ENCODE peak calls at places on chromosomes 5 and 9, in ten cellular contexts. A, F, X, K, O, J, Q, D, B and L are unnamed samples.

GRCh38 chr5:107090471-107090870 is 580.3 kb downstream of the EFNA5 start:
- DNase-seq in A (no peak), F (no peak), X (no peak), K (no peak), O (no peak), J (no peak), Q (no peak), D (no peak), B (no peak), L (no peak)

GRCh38 chr5:80760178-80760577 is 105.4 kb upstream of the DHFR start:
- DNase-seq in A (no peak), F (no peak), X (no peak), K (no peak), O (no peak), J (no peak), Q (no peak), D (no peak), B (no peak), L (no peak)

GRCh38 chr5:24712047-24712446 is 67.3 kb upstream of the CDH10 start:
- DNase-seq in A (no peak), F (no peak), X (no peak), K (no peak), O (no peak), J (no peak), Q (no peak), D (no peak), B (no peak), L (no peak)

GRCh38 chr9:101571114-101571513 is 23.7 kb downstream of the PPP3R2 start:
- DNase-seq in A (no peak), F (no peak), X (no peak), K (no peak), O (no peak), J (no peak), Q (no peak), D (no peak), B (no peak), L (no peak)

GRCh38 chr5:114310666-114311065 is 51.2 kb upstream of the KCNN2 start:
- DNase-seq in A (no peak), F (no peak), X (no peak), K (no peak), O (no peak), J (no peak), Q (no peak), D (no peak), B (no peak), L (no peak)

GRCh38 chr9:80968611-80969010 is 720.7 kb downstream of the TLE1 start:
- DNase-seq in A (peak; percentile 65), F (peak; percentile 65), X (peak; percentile 42), K (no peak), O (no peak), J (peak; percentile 18), Q (no peak), D (no peak), B (no peak), L (no peak)

GRCh38 chr9:4769321-4770080 is 23.2 kb upstream of the RCL1 start:
- DNase-seq in A (peak; percentile 51), F (peak; percentile 73), X (no peak), K (no peak), O (no peak), J (no peak), Q (no peak), D (no peak), B (no peak), L (no peak)

GRCh38 chr5:14379739-14380497 is 201.7 kb upstream of the OTULINL start:
- DNase-seq in A (no peak), F (no peak), X (no peak), K (no peak), O (peak; percentile 36), J (no peak), Q (no peak), D (no peak), B (no peak), L (no peak)

DNA sequence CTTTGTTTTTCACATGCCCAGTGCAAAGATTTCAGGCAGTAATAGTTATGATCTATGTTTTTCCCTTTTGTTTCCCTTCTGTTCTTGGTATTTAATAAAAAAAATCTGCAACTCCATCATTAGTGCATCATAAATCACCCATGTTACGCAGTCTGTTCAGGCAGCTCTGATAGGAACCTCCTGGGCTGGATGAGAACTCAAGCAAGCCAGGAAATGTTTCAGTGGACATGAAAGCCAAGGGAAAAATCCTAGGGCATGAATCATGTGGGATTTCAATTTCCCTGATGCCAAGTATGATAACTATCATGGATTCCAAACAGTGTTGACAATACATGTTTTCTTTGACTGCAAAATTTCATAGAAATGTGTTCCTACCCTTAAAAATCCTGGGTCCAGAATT is 119.7 kb upstream of the TARS1 start:
- DNase-seq in A (peak; percentile 98), F (peak; percentile 85), X (peak; percentile 99), K (peak; percentile 67), O (no peak), J (peak; percentile 71), Q (no peak), D (peak; percentile 89), B (no peak), L (no peak)
- TF ChIP-seq CTCF in A (no peak), F (no peak), X (no peak), K (no peak), O (no peak), J (no peak), Q (no peak), D (no peak), B (no peak), L (no peak)

DNA sequence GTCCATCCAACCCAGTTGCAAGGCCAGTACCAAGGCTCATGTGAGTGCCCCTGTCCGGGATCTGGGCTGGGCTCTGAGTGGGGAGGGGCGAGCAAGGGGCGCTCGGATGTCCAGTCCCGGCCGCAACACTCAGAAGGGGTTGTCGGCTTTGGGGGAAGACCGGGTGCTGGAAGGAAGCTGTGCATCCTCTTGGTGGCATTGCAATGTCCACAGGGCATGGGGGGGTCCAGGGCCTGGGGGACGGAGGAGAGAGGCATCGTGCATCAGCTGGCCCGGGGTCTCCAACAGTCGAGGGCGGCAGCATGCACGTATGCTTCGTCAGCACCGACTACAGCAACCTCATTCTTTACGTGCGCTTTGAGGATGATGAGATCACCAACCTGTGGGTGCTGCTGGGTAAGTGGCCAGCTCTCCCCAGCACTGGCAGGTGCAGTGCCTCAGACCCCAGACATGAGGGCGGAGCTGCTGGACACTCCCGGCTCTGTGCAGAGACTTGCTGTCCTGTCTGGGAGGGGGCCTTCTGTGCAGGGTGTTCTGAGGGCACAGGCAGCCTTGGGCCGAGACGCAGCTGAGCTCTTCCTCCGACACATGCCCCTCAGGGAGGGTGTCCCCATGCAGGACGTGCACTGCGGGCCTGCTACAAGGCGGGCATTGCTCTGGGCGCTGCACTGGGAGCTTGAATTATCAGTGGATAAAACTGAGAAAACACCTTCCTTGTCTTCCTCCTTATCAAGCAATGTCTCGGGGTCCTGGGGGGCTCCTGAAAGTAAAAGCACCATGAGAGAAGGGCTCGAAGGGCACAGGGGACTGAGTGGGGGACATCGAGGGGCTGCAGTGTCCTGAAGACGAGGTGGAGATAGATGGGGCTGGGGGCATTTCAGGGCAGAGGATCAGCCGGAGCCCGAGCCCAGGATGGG is 22.5 kb downstream of the GLT6D1 start:
- DNase-seq in A (no peak), F (no peak), X (no peak), K (peak; percentile 56), O (no peak), J (no peak), Q (no peak), D (no peak), B (no peak), L (no peak)
- TF ChIP-seq CTCF in A (no peak), F (no peak), X (no peak), K (no peak), O (no peak), J (no peak), Q (no peak), D (no peak), B (no peak), L (no peak)

GRCh38 chr5:122192477-122192876 is 63.1 kb downstream of the ZNF474 start:
- DNase-seq in A (no peak), F (no peak), X (no peak), K (no peak), O (no peak), J (no peak), Q (no peak), D (no peak), B (no peak), L (no peak)

GRCh38 chr5:122192883-122193496 is 63.6 kb downstream of the ZNF474 start:
- DNase-seq in A (peak; percentile 84), F (peak; percentile 62), X (no peak), K (no peak), O (peak; percentile 79), J (peak; percentile 62), Q (no peak), D (peak; percentile 38), B (no peak), L (peak; percentile 24)

GRCh38 chr5:122200456-122200855 is 71.1 kb downstream of the ZNF474 start:
- DNase-seq in A (no peak), F (no peak), X (no peak), K (no peak), O (peak; percentile 22), J (no peak), Q (no peak), D (no peak), B (no peak), L (no peak)

GRCh38 chr5:122200894-122201293 is 71.5 kb downstream of the ZNF474 start:
- DNase-seq in A (no peak), F (no peak), X (no peak), K (no peak), O (no peak), J (no peak), Q (no peak), D (no peak), B (no peak), L (no peak)

DNA sequence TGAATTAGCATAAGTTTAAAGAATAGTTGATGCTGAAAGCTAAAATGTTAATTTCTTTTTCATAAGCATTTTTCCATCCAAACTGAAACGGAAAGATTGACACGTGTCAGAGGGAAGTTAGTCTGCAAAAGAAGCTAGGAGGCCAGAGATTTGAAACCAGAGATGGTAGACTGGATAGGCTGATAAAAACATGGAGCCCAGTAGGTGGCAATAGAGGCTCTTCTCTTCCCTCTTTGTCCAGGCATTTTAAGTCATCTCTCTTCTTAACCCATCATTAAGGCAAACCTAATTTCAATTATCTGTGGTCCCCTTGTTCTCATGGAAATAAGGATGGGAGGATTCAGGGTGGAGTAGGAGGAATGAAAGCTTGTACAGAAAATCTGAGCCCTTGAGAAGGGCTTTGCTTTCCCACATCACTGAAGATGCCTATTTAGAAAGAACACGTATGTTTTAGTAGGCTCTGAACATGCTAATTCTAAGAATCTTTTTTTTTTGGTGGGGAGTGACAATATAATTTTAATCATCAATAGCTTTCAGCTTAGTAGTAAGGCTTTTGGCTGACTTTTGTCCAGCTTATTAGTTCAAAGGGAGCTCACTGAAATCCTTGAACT is 66.5 kb downstream of the ZNF474 start:
- DNase-seq in A (peak; percentile 74), F (peak; percentile 39), X (peak; percentile 35), K (no peak), O (peak; percentile 74), J (peak; percentile 73), Q (no peak), D (peak; percentile 15), B (no peak), L (no peak)
- TF ChIP-seq CTCF in A (peak; percentile 73), F (peak; percentile 74), X (peak; percentile 81), K (peak; percentile 65), O (peak; percentile 75), J (peak; percentile 85), Q (no peak), D (peak; percentile 79), B (peak; percentile 54), L (peak; percentile 72)

DNA sequence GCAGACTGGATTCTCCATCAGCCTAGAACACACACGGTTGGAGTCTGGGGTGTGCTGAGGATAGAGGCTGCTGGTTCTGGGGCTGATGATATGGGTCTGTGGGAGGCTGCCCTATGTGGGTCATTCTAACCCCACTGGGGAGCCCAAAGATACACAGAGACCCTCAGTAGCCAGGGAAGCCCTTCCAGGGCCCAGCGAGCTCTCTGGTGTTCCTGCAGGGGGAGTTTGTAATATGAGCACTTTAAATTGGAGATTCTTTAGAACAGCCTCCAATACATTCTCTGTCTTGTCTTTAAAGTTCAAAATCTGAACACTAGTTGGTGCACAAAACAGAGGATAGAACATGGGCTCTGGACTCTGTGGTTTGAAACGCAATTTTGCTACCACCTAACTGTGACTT is 2.4 kb downstream of the ACTL7A start:
- DNase-seq in A (no peak), F (no peak), X (no peak), K (no peak), O (peak; percentile 8), J (no peak), Q (no peak), D (no peak), B (no peak), L (no peak)
- TF ChIP-seq CTCF in A (no peak), F (no peak), X (no peak), K (no peak), O (peak; percentile 28), J (no peak), Q (no peak), D (no peak), B (no peak), L (no peak)